ENCODE peak calls at places on chromosome 18, in eight cellular contexts. One of them, this sample, is unnamed.

GRCh38 chr18:11850821-11851155 is 425 bp upstream of the CHMP1B start:
- DNase-seq in colonic mucosa: no peak
- DNase-seq in endothelial cell: no peak
- DNase-seq in mucosa of descending colon: no peak
- DNase-seq in RWPE1: peak
- DNase-seq in A549: no peak
- DNase-seq in NB4: no peak
- DNase-seq in AG04449: no peak
- DNase-seq in this sample: peak

GRCh38 chr18:39344487-39344886 is 1778.9 kb upstream of the CELF4 start:
- DNase-seq in colonic mucosa: no peak
- DNase-seq in endothelial cell: no peak
- DNase-seq in AG04449: no peak
- DNase-seq in RWPE1: no peak
- DNase-seq in A549: no peak
- DNase-seq in NB4: no peak
- DNase-seq in mucosa of descending colon: no peak
- DNase-seq in this sample: no peak

GRCh38 chr18:24212939-24213338 is 74.1 kb downstream of the CABYR start:
- DNase-seq in AG04449: peak
- DNase-seq in RWPE1: peak
- DNase-seq in endothelial cell: no peak
- DNase-seq in mucosa of descending colon: no peak
- DNase-seq in colonic mucosa: no peak
- DNase-seq in NB4: no peak
- DNase-seq in A549: peak
- DNase-seq in this sample: no peak

GRCh38 chr18:37316468-37316867 is 249.1 kb downstream of the CELF4 start:
- DNase-seq in mucosa of descending colon: no peak
- DNase-seq in NB4: no peak
- DNase-seq in AG04449: no peak
- DNase-seq in RWPE1: no peak
- DNase-seq in colonic mucosa: no peak
- DNase-seq in A549: no peak
- DNase-seq in endothelial cell: no peak
- DNase-seq in this sample: no peak

GRCh38 chr18:10140928-10141327 is 227.1 kb downstream of the VAPA start:
- DNase-seq in NB4: peak
- DNase-seq in mucosa of descending colon: no peak
- DNase-seq in endothelial cell: no peak
- DNase-seq in A549: peak
- DNase-seq in AG04449: no peak
- DNase-seq in RWPE1: peak
- DNase-seq in colonic mucosa: peak
- DNase-seq in this sample: no peak

GRCh38 chr18:70469916-70470315 is 181.1 kb downstream of the SOCS6 start:
- DNase-seq in NB4: peak
- DNase-seq in colonic mucosa: no peak
- DNase-seq in AG04449: no peak
- DNase-seq in A549: no peak
- DNase-seq in mucosa of descending colon: no peak
- DNase-seq in endothelial cell: no peak
- DNase-seq in RWPE1: no peak
- DNase-seq in this sample: no peak

GRCh38 chr18:62289047-62289446 is 36.1 kb upstream of the TNFRSF11A start:
- DNase-seq in mucosa of descending colon: no peak
- DNase-seq in AG04449: no peak
- DNase-seq in colonic mucosa: no peak
- DNase-seq in NB4: no peak
- DNase-seq in RWPE1: peak
- DNase-seq in endothelial cell: no peak
- DNase-seq in A549: no peak
- DNase-seq in this sample: no peak

GRCh38 chr18:69518989-69519388 is 118.3 kb downstream of the DOK6 start:
- DNase-seq in endothelial cell: no peak
- DNase-seq in colonic mucosa: no peak
- DNase-seq in RWPE1: no peak
- DNase-seq in NB4: no peak
- DNase-seq in mucosa of descending colon: no peak
- DNase-seq in A549: no peak
- DNase-seq in AG04449: no peak
- DNase-seq in this sample: no peak

GRCh38 chr18:8443505-8443904 is 165.7 kb upstream of the RAB12 start:
- DNase-seq in NB4: no peak
- DNase-seq in RWPE1: no peak
- DNase-seq in colonic mucosa: no peak
- DNase-seq in A549: no peak
- DNase-seq in mucosa of descending colon: no peak
- DNase-seq in AG04449: no peak
- DNase-seq in endothelial cell: no peak
- DNase-seq in this sample: no peak

GRCh38 chr18:23095463-23095862 is 39.8 kb upstream of the CABLES1 start:
- DNase-seq in NB4: no peak
- DNase-seq in RWPE1: no peak
- DNase-seq in endothelial cell: no peak
- DNase-seq in colonic mucosa: no peak
- DNase-seq in A549: no peak
- DNase-seq in mucosa of descending colon: no peak
- DNase-seq in AG04449: no peak
- DNase-seq in this sample: no peak
- TF ChIP-seq CTCF in NB4: no peak
- TF ChIP-seq CTCF in RWPE1: no peak
- TF ChIP-seq CTCF in endothelial cell: no peak
- TF ChIP-seq CTCF in colonic mucosa: no peak
- TF ChIP-seq CTCF in A549: peak
- TF ChIP-seq CTCF in mucosa of descending colon: no peak
- TF ChIP-seq CTCF in AG04449: no peak
- TF ChIP-seq CTCF in this sample: no peak

DNA sequence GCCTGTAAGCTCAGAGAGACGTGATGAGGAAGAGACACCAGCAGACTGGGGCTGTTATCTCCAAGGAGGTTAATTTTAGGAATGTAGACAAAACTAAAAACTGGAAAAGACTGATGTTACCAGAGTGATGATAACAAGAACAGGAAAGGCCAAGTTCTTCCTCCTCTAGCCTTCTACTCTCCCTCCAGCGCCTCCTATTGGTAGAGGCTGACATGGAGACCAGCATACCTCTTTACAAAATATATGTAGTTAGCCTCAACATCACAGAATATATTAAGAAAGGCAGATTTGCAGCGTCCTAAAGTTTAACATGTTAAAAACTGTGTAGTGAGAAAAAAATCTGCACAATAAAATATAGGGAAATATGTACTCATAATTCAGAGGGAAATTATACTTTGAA is 66.0 kb downstream of the TCF4 start:
- DNase-seq in endothelial cell: peak
- DNase-seq in AG04449: no peak
- DNase-seq in A549: peak
- DNase-seq in mucosa of descending colon: no peak
- DNase-seq in colonic mucosa: peak
- DNase-seq in RWPE1: no peak
- DNase-seq in NB4: peak
- DNase-seq in this sample: no peak
- TF ChIP-seq CTCF in endothelial cell: peak
- TF ChIP-seq CTCF in AG04449: no peak
- TF ChIP-seq CTCF in A549: no peak
- TF ChIP-seq CTCF in mucosa of descending colon: no peak
- TF ChIP-seq CTCF in colonic mucosa: no peak
- TF ChIP-seq CTCF in RWPE1: no peak
- TF ChIP-seq CTCF in NB4: peak
- TF ChIP-seq CTCF in this sample: peak

GRCh38 chr18:4125246-4125938 is 329.7 kb downstream of the DLGAP1 start:
- DNase-seq in endothelial cell: no peak
- DNase-seq in mucosa of descending colon: no peak
- DNase-seq in AG04449: no peak
- DNase-seq in A549: no peak
- DNase-seq in RWPE1: no peak
- DNase-seq in colonic mucosa: no peak
- DNase-seq in NB4: no peak
- DNase-seq in this sample: no peak

GRCh38 chr18:4119127-4119648 is 335.9 kb downstream of the DLGAP1 start:
- DNase-seq in AG04449: no peak
- DNase-seq in RWPE1: no peak
- DNase-seq in A549: no peak
- DNase-seq in mucosa of descending colon: no peak
- DNase-seq in endothelial cell: no peak
- DNase-seq in colonic mucosa: no peak
- DNase-seq in NB4: no peak
- DNase-seq in this sample: no peak

DNA sequence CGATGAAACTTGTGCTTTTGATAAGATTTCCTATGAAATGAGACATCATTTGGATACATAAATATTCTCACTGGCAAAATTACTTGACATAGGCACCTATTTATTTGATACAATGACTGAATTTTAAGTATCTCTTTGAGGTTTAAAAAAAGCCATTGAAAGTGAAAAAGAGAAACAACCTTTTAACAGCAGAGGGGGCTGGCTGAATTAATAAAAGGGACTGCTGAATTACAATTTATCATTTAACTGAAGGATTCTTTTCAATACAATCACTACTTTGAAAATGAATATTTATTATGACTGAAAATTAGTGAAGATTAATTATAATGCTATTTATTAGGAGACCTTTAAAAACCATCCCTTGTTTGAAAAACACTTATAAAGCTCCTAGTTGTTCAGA is 335.3 kb downstream of the DLGAP1 start:
- DNase-seq in RWPE1: no peak
- DNase-seq in AG04449: no peak
- DNase-seq in colonic mucosa: no peak
- DNase-seq in endothelial cell: no peak
- DNase-seq in A549: no peak
- DNase-seq in NB4: no peak
- DNase-seq in mucosa of descending colon: no peak
- DNase-seq in this sample: no peak
- TF ChIP-seq CTCF in RWPE1: no peak
- TF ChIP-seq CTCF in AG04449: no peak
- TF ChIP-seq CTCF in colonic mucosa: no peak
- TF ChIP-seq CTCF in endothelial cell: no peak
- TF ChIP-seq CTCF in A549: no peak
- TF ChIP-seq CTCF in NB4: no peak
- TF ChIP-seq CTCF in mucosa of descending colon: no peak
- TF ChIP-seq CTCF in this sample: no peak

GRCh38 chr18:49251451-49251850 is 209.0 kb downstream of the DYM start:
- DNase-seq in endothelial cell: no peak
- DNase-seq in A549: no peak
- DNase-seq in mucosa of descending colon: no peak
- DNase-seq in RWPE1: no peak
- DNase-seq in NB4: no peak
- DNase-seq in colonic mucosa: no peak
- DNase-seq in AG04449: no peak
- DNase-seq in this sample: no peak

GRCh38 chr18:49247786-49248185 is 212.7 kb downstream of the DYM start:
- DNase-seq in NB4: no peak
- DNase-seq in RWPE1: no peak
- DNase-seq in AG04449: no peak
- DNase-seq in endothelial cell: no peak
- DNase-seq in mucosa of descending colon: no peak
- DNase-seq in A549: peak
- DNase-seq in colonic mucosa: no peak
- DNase-seq in this sample: no peak

GRCh38 chr18:49249523-49249922 is 210.9 kb downstream of the DYM start:
- DNase-seq in endothelial cell: no peak
- DNase-seq in AG04449: peak
- DNase-seq in mucosa of descending colon: no peak
- DNase-seq in RWPE1: peak
- DNase-seq in NB4: peak
- DNase-seq in colonic mucosa: no peak
- DNase-seq in A549: peak
- DNase-seq in this sample: peak

DNA sequence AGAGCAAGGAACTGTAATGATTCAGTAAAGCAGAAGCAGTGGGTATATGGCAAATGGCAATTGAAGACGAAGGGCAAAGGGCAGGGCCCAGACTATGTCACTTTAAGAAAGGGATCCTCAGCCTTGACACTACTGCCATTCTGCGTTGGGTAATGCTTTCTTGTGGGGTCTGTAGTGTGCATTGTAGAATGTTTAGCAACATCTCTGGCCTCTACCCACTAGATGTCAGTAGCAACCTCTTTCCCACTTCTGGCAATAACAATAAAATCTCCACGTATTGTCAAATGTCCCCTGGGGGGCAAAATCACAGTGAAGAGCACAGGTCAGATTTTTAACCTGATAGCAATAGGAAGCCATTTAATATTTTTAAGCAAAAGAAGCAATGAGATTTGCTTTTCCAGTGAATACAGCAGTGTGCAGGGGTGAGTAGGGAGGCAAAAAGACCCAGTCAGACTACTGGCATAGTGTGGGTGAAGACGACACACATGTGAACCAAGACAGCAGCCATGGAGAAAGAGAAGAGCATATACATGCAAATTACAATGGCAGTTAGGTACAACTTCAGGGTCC is 209.5 kb downstream of the DYM start:
- DNase-seq in mucosa of descending colon: no peak
- DNase-seq in AG04449: no peak
- DNase-seq in colonic mucosa: no peak
- DNase-seq in RWPE1: no peak
- DNase-seq in A549: peak
- DNase-seq in endothelial cell: no peak
- DNase-seq in NB4: peak
- DNase-seq in this sample: no peak
- TF ChIP-seq CTCF in mucosa of descending colon: no peak
- TF ChIP-seq CTCF in AG04449: peak
- TF ChIP-seq CTCF in colonic mucosa: peak
- TF ChIP-seq CTCF in RWPE1: no peak
- TF ChIP-seq CTCF in A549: peak
- TF ChIP-seq CTCF in endothelial cell: no peak
- TF ChIP-seq CTCF in NB4: peak
- TF ChIP-seq CTCF in this sample: peak

GRCh38 chr18:58046087-58046793 is 2.2 kb downstream of the NEDD4L start:
- DNase-seq in RWPE1: no peak
- DNase-seq in mucosa of descending colon: no peak
- DNase-seq in endothelial cell: no peak
- DNase-seq in A549: no peak
- DNase-seq in AG04449: no peak
- DNase-seq in NB4: no peak
- DNase-seq in colonic mucosa: no peak
- DNase-seq in this sample: no peak
- TF ChIP-seq CTCF in RWPE1: no peak
- TF ChIP-seq CTCF in mucosa of descending colon: no peak
- TF ChIP-seq CTCF in endothelial cell: no peak
- TF ChIP-seq CTCF in A549: no peak
- TF ChIP-seq CTCF in AG04449: no peak
- TF ChIP-seq CTCF in NB4: no peak
- TF ChIP-seq CTCF in colonic mucosa: no peak
- TF ChIP-seq CTCF in this sample: no peak

DNA sequence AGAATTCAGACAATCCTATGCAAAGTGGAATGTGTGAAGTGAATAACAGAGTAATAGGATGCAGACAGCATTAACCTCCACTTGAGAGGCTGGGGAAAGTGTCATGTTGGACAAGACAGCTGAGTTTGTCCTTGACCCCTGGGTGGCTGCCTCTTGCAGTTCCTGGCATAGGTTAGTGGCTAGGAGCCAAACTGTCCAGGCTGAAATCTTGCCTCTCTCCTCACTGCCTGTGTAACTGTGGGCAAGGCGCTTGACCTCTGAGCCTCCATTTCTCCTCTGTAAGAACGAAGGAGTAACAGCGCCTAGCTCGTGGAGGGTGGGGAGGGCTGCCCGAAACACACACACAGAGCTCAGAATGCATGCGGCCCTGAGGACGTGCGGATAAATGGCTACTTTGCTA is 34.8 kb upstream of the LDLRAD4 start:
- DNase-seq in endothelial cell: no peak
- DNase-seq in AG04449: no peak
- DNase-seq in mucosa of descending colon: no peak
- DNase-seq in A549: no peak
- DNase-seq in colonic mucosa: no peak
- DNase-seq in NB4: no peak
- DNase-seq in RWPE1: no peak
- DNase-seq in this sample: no peak
- TF ChIP-seq CTCF in endothelial cell: no peak
- TF ChIP-seq CTCF in AG04449: no peak
- TF ChIP-seq CTCF in mucosa of descending colon: no peak
- TF ChIP-seq CTCF in A549: no peak
- TF ChIP-seq CTCF in colonic mucosa: no peak
- TF ChIP-seq CTCF in NB4: no peak
- TF ChIP-seq CTCF in RWPE1: no peak
- TF ChIP-seq CTCF in this sample: no peak